ENCODE peak calls at places on chromosome 2, in eight cellular contexts. One of them, this sample, is unnamed.

GRCh38 chr2:43269706-43270105 is 43.3 kb upstream of the ZFP36L2 start:
- DNase-seq in cardiac fibroblast: peak; percentile 91
- DNase-seq in spleen: no peak
- DNase-seq in Jurkat, Clone E6-1: no peak
- DNase-seq in fibroblast of lung: peak; percentile 86
- DNase-seq in aorta: no peak
- DNase-seq in body of pancreas: peak; percentile 65
- DNase-seq in astrocyte of the spinal cord: peak; percentile 92
- DNase-seq in this sample: peak; percentile 47

GRCh38 chr2:42754021-42754775 is 9.7 kb downstream of the OXER1 start:
- DNase-seq in cardiac fibroblast: peak; percentile 16
- DNase-seq in fibroblast of lung: peak; percentile 38
- DNase-seq in spleen: peak; percentile 87
- DNase-seq in astrocyte of the spinal cord: no peak
- DNase-seq in aorta: no peak
- DNase-seq in body of pancreas: peak; percentile 73
- DNase-seq in Jurkat, Clone E6-1: no peak
- DNase-seq in this sample: no peak

GRCh38 chr2:101501443-101501842 is 26.5 kb upstream of the RFX8 start:
- DNase-seq in fibroblast of lung: peak; percentile 70
- DNase-seq in body of pancreas: no peak
- DNase-seq in Jurkat, Clone E6-1: peak; percentile 81
- DNase-seq in spleen: no peak
- DNase-seq in cardiac fibroblast: no peak
- DNase-seq in aorta: no peak
- DNase-seq in astrocyte of the spinal cord: peak; percentile 55
- DNase-seq in this sample: no peak

GRCh38 chr2:40218679-40219078 is 233.2 kb downstream of the SLC8A1 start:
- DNase-seq in spleen: no peak
- DNase-seq in Jurkat, Clone E6-1: no peak
- DNase-seq in fibroblast of lung: no peak
- DNase-seq in cardiac fibroblast: peak; percentile 63
- DNase-seq in astrocyte of the spinal cord: peak; percentile 47
- DNase-seq in aorta: peak; percentile 72
- DNase-seq in body of pancreas: peak; percentile 55
- DNase-seq in this sample: peak; percentile 8

GRCh38 chr2:182372661-182373060 is 54.2 kb downstream of the PDE1A start:
- DNase-seq in fibroblast of lung: peak; percentile 93
- DNase-seq in body of pancreas: peak; percentile 36
- DNase-seq in cardiac fibroblast: peak; percentile 91
- DNase-seq in spleen: no peak
- DNase-seq in astrocyte of the spinal cord: peak; percentile 87
- DNase-seq in aorta: no peak
- DNase-seq in Jurkat, Clone E6-1: no peak
- DNase-seq in this sample: peak; percentile 76

GRCh38 chr2:162029287-162029901 is 44.6 kb downstream of the DPP4 start:
- DNase-seq in cardiac fibroblast: peak; percentile 59
- DNase-seq in aorta: no peak
- DNase-seq in astrocyte of the spinal cord: peak; percentile 34
- DNase-seq in spleen: no peak
- DNase-seq in body of pancreas: no peak
- DNase-seq in Jurkat, Clone E6-1: no peak
- DNase-seq in fibroblast of lung: peak; percentile 46
- DNase-seq in this sample: peak; percentile 87

GRCh38 chr2:190837417-190837816 is 43.2 kb upstream of the GLS start:
- DNase-seq in fibroblast of lung: peak; percentile 80
- DNase-seq in body of pancreas: no peak
- DNase-seq in Jurkat, Clone E6-1: no peak
- DNase-seq in astrocyte of the spinal cord: peak; percentile 77
- DNase-seq in aorta: no peak
- DNase-seq in spleen: no peak
- DNase-seq in cardiac fibroblast: peak; percentile 51
- DNase-seq in this sample: peak; percentile 67

GRCh38 chr2:203797363-203798111 is 70.0 kb upstream of the CTLA4 start:
- DNase-seq in aorta: no peak
- DNase-seq in astrocyte of the spinal cord: peak; percentile 53
- DNase-seq in body of pancreas: no peak
- DNase-seq in spleen: no peak
- DNase-seq in fibroblast of lung: peak; percentile 70
- DNase-seq in cardiac fibroblast: no peak
- DNase-seq in Jurkat, Clone E6-1: no peak
- DNase-seq in this sample: no peak

GRCh38 chr2:105812180-105813044 is 67.7 kb downstream of the NCK2 start:
- DNase-seq in astrocyte of the spinal cord: peak; percentile 88
- DNase-seq in body of pancreas: peak; percentile 51
- DNase-seq in Jurkat, Clone E6-1: no peak
- DNase-seq in fibroblast of lung: peak; percentile 96
- DNase-seq in aorta: peak; percentile 84
- DNase-seq in spleen: no peak
- DNase-seq in cardiac fibroblast: peak; percentile 71
- DNase-seq in this sample: peak; percentile 76

GRCh38 chr2:11752906-11753305 is 6.5 kb downstream of the LPIN1 start:
- DNase-seq in astrocyte of the spinal cord: no peak
- DNase-seq in fibroblast of lung: no peak
- DNase-seq in spleen: no peak
- DNase-seq in cardiac fibroblast: no peak
- DNase-seq in aorta: no peak
- DNase-seq in Jurkat, Clone E6-1: no peak
- DNase-seq in body of pancreas: no peak
- DNase-seq in this sample: no peak

GRCh38 chr2:11750917-11751316 is 4.5 kb downstream of the LPIN1 start:
- DNase-seq in cardiac fibroblast: no peak
- DNase-seq in spleen: no peak
- DNase-seq in fibroblast of lung: peak; percentile 63
- DNase-seq in body of pancreas: peak; percentile 30
- DNase-seq in astrocyte of the spinal cord: no peak
- DNase-seq in Jurkat, Clone E6-1: no peak
- DNase-seq in aorta: no peak
- DNase-seq in this sample: no peak

GRCh38 chr2:11753886-11754704 is 7.7 kb downstream of the LPIN1 start:
- DNase-seq in aorta: no peak
- DNase-seq in astrocyte of the spinal cord: peak; percentile 61
- DNase-seq in Jurkat, Clone E6-1: no peak
- DNase-seq in body of pancreas: peak; percentile 51
- DNase-seq in cardiac fibroblast: peak; percentile 65
- DNase-seq in fibroblast of lung: peak; percentile 75
- DNase-seq in spleen: peak; percentile 85
- DNase-seq in this sample: peak; percentile 97

GRCh38 chr2:11754705-11755026 is 8.2 kb downstream of the LPIN1 start:
- DNase-seq in Jurkat, Clone E6-1: no peak
- DNase-seq in cardiac fibroblast: no peak
- DNase-seq in spleen: no peak
- DNase-seq in aorta: no peak
- DNase-seq in astrocyte of the spinal cord: no peak
- DNase-seq in body of pancreas: no peak
- DNase-seq in fibroblast of lung: no peak
- DNase-seq in this sample: no peak

GRCh38 chr2:11753452-11753885 is 7.0 kb downstream of the LPIN1 start:
- DNase-seq in body of pancreas: peak; percentile 86
- DNase-seq in cardiac fibroblast: no peak
- DNase-seq in aorta: no peak
- DNase-seq in astrocyte of the spinal cord: peak; percentile 19
- DNase-seq in fibroblast of lung: peak; percentile 58
- DNase-seq in Jurkat, Clone E6-1: no peak
- DNase-seq in spleen: peak; percentile 87
- DNase-seq in this sample: peak; percentile 82
- H3K4me3 ChIP-seq in body of pancreas: no peak overlapping the region
- H3K4me3 ChIP-seq in cardiac fibroblast: no peak overlapping the region
- H3K4me3 ChIP-seq in aorta: no peak overlapping the region
- H3K4me3 ChIP-seq in astrocyte of the spinal cord: no peak overlapping the region
- H3K4me3 ChIP-seq in fibroblast of lung: no peak overlapping the region
- H3K4me3 ChIP-seq in Jurkat, Clone E6-1: peak overlapping the region; percentile 2
- H3K4me3 ChIP-seq in spleen: no peak overlapping the region
- H3K4me3 ChIP-seq in this sample: no peak overlapping the region

DNA sequence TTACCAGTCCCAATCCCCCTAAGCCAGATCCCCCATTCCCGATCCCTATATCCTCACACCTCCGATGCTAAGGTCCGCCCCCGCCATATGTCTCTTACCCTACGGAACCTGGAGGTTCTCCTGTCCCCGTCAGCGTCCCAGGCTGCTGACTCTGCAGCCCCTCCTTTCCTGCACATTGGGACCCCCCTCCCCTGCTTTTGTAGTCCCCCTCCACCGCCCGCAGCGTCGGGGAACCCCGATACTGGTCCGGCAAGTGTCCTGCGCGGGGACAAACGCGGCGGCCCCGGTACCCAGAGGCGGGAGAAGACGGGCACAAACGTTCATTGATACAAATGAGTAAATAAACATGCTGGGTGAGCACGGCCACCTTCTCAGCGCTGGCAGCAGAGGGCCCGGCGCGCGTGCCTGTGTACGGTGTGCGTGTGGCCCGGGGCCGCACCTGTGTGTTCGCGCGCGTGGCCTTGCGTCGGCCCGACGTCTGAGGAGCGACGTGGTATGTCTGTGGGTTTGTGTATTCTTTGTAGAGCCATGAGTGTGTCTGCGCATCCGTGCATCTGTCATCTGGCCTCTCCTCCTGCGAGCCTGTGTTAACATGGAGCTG is 2.0 kb upstream of the CYP26B1 start:
- DNase-seq in spleen: peak; percentile 80
- DNase-seq in Jurkat, Clone E6-1: no peak
- DNase-seq in fibroblast of lung: peak; percentile 23
- DNase-seq in cardiac fibroblast: no peak
- DNase-seq in astrocyte of the spinal cord: no peak
- DNase-seq in aorta: peak; percentile 78
- DNase-seq in body of pancreas: peak; percentile 6
- DNase-seq in this sample: no peak
- H3K4me3 ChIP-seq in spleen: peak overlapping the region; percentile 9
- H3K4me3 ChIP-seq in Jurkat, Clone E6-1: no peak overlapping the region
- H3K4me3 ChIP-seq in fibroblast of lung: peak overlapping the region; percentile 56
- H3K4me3 ChIP-seq in cardiac fibroblast: peak overlapping the region; percentile 28
- H3K4me3 ChIP-seq in astrocyte of the spinal cord: peak overlapping the region; percentile 30
- H3K4me3 ChIP-seq in aorta: no peak overlapping the region
- H3K4me3 ChIP-seq in body of pancreas: no peak overlapping the region
- H3K4me3 ChIP-seq in this sample: peak overlapping the region; percentile 54

GRCh38 chr2:25523060-25523459 is 150.3 kb downstream of the DTNB start:
- DNase-seq in spleen: no peak
- DNase-seq in aorta: no peak
- DNase-seq in body of pancreas: no peak
- DNase-seq in astrocyte of the spinal cord: no peak
- DNase-seq in fibroblast of lung: no peak
- DNase-seq in Jurkat, Clone E6-1: no peak
- DNase-seq in cardiac fibroblast: no peak
- DNase-seq in this sample: no peak

GRCh38 chr2:25517701-25518100 is 155.7 kb downstream of the DTNB start:
- DNase-seq in Jurkat, Clone E6-1: no peak
- DNase-seq in fibroblast of lung: no peak
- DNase-seq in body of pancreas: no peak
- DNase-seq in cardiac fibroblast: no peak
- DNase-seq in aorta: no peak
- DNase-seq in astrocyte of the spinal cord: no peak
- DNase-seq in spleen: no peak
- DNase-seq in this sample: no peak

GRCh38 chr2:25521126-25521525 is 152.3 kb downstream of the DTNB start:
- DNase-seq in Jurkat, Clone E6-1: no peak
- DNase-seq in aorta: no peak
- DNase-seq in spleen: no peak
- DNase-seq in fibroblast of lung: no peak
- DNase-seq in cardiac fibroblast: no peak
- DNase-seq in body of pancreas: no peak
- DNase-seq in astrocyte of the spinal cord: no peak
- DNase-seq in this sample: no peak

GRCh38 chr2:25524507-25524906 is 148.9 kb downstream of the DTNB start:
- DNase-seq in body of pancreas: no peak
- DNase-seq in aorta: no peak
- DNase-seq in cardiac fibroblast: no peak
- DNase-seq in spleen: no peak
- DNase-seq in Jurkat, Clone E6-1: no peak
- DNase-seq in astrocyte of the spinal cord: no peak
- DNase-seq in fibroblast of lung: no peak
- DNase-seq in this sample: no peak

GRCh38 chr2:25521665-25522387 is 151.6 kb downstream of the DTNB start:
- DNase-seq in spleen: no peak
- DNase-seq in body of pancreas: peak; percentile 67
- DNase-seq in fibroblast of lung: peak; percentile 62
- DNase-seq in Jurkat, Clone E6-1: peak; percentile 80
- DNase-seq in cardiac fibroblast: peak; percentile 92
- DNase-seq in aorta: no peak
- DNase-seq in astrocyte of the spinal cord: peak; percentile 75
- DNase-seq in this sample: no peak
- H3K4me3 ChIP-seq in spleen: peak overlapping the region; percentile 4
- H3K4me3 ChIP-seq in body of pancreas: no peak overlapping the region
- H3K4me3 ChIP-seq in fibroblast of lung: peak overlapping the region; percentile 39
- H3K4me3 ChIP-seq in Jurkat, Clone E6-1: peak overlapping the region; percentile 13
- H3K4me3 ChIP-seq in cardiac fibroblast: peak overlapping the region; percentile 38
- H3K4me3 ChIP-seq in aorta: peak overlapping the region; percentile 69
- H3K4me3 ChIP-seq in astrocyte of the spinal cord: no peak overlapping the region
- H3K4me3 ChIP-seq in this sample: no peak overlapping the region

GRCh38 chr2:11134349-11134748 is 20.9 kb upstream of the SLC66A3 start:
- DNase-seq in spleen: peak; percentile 18
- DNase-seq in fibroblast of lung: no peak
- DNase-seq in aorta: no peak
- DNase-seq in cardiac fibroblast: no peak
- DNase-seq in Jurkat, Clone E6-1: no peak
- DNase-seq in astrocyte of the spinal cord: no peak
- DNase-seq in body of pancreas: no peak
- DNase-seq in this sample: no peak

GRCh38 chr2:11133936-11134320 is 21.3 kb upstream of the SLC66A3 start:
- DNase-seq in cardiac fibroblast: no peak
- DNase-seq in Jurkat, Clone E6-1: no peak
- DNase-seq in aorta: no peak
- DNase-seq in fibroblast of lung: no peak
- DNase-seq in spleen: peak; percentile 58
- DNase-seq in astrocyte of the spinal cord: no peak
- DNase-seq in body of pancreas: no peak
- DNase-seq in this sample: no peak

GRCh38 chr2:11131166-11131920 is 23.9 kb upstream of the SLC66A3 start:
- DNase-seq in cardiac fibroblast: no peak
- DNase-seq in fibroblast of lung: no peak
- DNase-seq in Jurkat, Clone E6-1: no peak
- DNase-seq in spleen: peak; percentile 73
- DNase-seq in aorta: peak; percentile 63
- DNase-seq in astrocyte of the spinal cord: no peak
- DNase-seq in body of pancreas: no peak
- DNase-seq in this sample: no peak

GRCh38 chr2:11132036-11132671 is 23.1 kb upstream of the SLC66A3 start:
- DNase-seq in body of pancreas: no peak
- DNase-seq in Jurkat, Clone E6-1: no peak
- DNase-seq in astrocyte of the spinal cord: no peak
- DNase-seq in cardiac fibroblast: no peak
- DNase-seq in aorta: no peak
- DNase-seq in fibroblast of lung: no peak
- DNase-seq in spleen: peak; percentile 65
- DNase-seq in this sample: no peak

DNA sequence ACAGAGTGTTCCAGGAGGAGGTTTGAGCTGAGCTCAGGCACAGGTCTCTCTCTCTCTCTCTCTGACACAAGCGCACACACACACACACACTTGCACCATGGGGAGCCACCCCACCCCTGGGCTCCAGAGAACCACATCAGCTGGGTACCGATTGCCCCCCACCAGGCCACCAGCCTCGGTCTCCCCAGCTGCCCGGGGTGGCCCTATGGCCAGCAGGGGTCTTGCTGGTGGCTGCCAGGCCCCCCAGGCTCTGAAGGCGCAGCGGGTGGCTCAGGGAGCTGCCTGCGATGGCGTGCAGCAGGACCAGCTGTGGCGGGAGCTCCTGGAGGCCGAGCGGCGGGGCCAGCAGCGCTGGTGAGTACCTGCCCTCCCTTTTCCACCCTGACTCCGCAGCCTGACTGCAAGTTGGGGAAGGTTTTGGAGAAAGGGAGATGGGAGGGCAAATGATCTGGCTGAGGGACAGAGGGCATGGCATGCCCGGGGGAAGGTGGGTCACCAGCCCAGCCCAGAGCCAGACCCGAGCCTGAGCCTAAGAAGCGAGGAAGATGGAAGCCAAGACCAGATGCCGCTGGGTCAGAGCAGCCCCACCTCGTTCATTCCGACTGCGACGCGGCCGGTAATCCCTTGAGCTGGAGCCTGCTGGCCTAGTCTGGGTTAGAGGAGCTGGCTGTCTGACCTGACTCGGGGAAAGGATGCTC is 21.9 kb upstream of the SLC66A3 start:
- DNase-seq in fibroblast of lung: no peak
- DNase-seq in spleen: peak; percentile 86
- DNase-seq in body of pancreas: no peak
- DNase-seq in Jurkat, Clone E6-1: no peak
- DNase-seq in cardiac fibroblast: peak; percentile 11
- DNase-seq in aorta: no peak
- DNase-seq in astrocyte of the spinal cord: no peak
- DNase-seq in this sample: no peak
- H3K4me3 ChIP-seq in fibroblast of lung: peak overlapping the region; percentile 64
- H3K4me3 ChIP-seq in spleen: no peak overlapping the region
- H3K4me3 ChIP-seq in body of pancreas: peak overlapping the region; percentile 12
- H3K4me3 ChIP-seq in Jurkat, Clone E6-1: peak overlapping the region; percentile 37
- H3K4me3 ChIP-seq in cardiac fibroblast: peak overlapping the region; percentile 59
- H3K4me3 ChIP-seq in aorta: peak overlapping the region; percentile 22
- H3K4me3 ChIP-seq in astrocyte of the spinal cord: peak overlapping the region; percentile 46
- H3K4me3 ChIP-seq in this sample: peak overlapping the region; percentile 22

This sample was measured in MG63.